ENCODE peak calls at places on chromosomes 16 and 17, in nine cellular contexts. K is cardiac muscle cell, M is mucosa of descending colon, R is astrocyte of the cerebellum, P is fibroblast of mammary gland, O is heart left ventricle, T is sigmoid colon, E is ascending aorta, V is Peyer's patch. C is an unnamed sample.

GRCh38 chr17:40735016-40735415 is 20.1 kb downstream of the KRT25 start:
- DNase-seq in K (no peak), M (no peak), R (no peak), P (no peak), O (no peak), T (no peak), E (no peak), V (no peak), C (no peak)

GRCh38 chr16:4833584-4833983 is 13.5 kb downstream of the GLYR1 start:
- DNase-seq in K (no peak), M (no peak), R (no peak), P (no peak), O (no peak), T (no peak), E (no peak), V (no peak), C (no peak)

GRCh38 chr16:80117731-80118130 is 423.1 kb upstream of the DYNLRB2 start:
- DNase-seq in K (peak; percentile 4), M (no peak), R (no peak), P (peak; percentile 6), O (no peak), T (no peak), E (no peak), V (no peak), C (no peak)

GRCh38 chr16:85441189-85441889 is 171.8 kb upstream of the GSE1 start:
- DNase-seq in K (no peak), M (no peak), R (no peak), P (no peak), O (no peak), T (no peak), E (no peak), V (no peak), C (peak; percentile 36)

GRCh38 chr17:32265192-32265895 is at the start of gene RHBDL3:
- DNase-seq in K (no peak), M (peak; percentile 49), R (no peak), P (no peak), O (peak; percentile 50), T (no peak), E (no peak), V (no peak), C (no peak)

GRCh38 chr16:22386976-22387375 is 12.6 kb upstream of the CDR2 start:
- DNase-seq in K (peak; percentile 95), M (no peak), R (peak; percentile 89), P (peak; percentile 92), O (no peak), T (no peak), E (no peak), V (no peak), C (no peak)

GRCh38 chr17:73643012-73643845 is 1.0 kb downstream of the SDK2 start:
- DNase-seq in K (peak; percentile 6), M (peak; percentile 69), R (no peak), P (no peak), O (peak; percentile 41), T (no peak), E (no peak), V (peak; percentile 48), C (no peak)

GRCh38 chr16:76976101-76976500 is 214.9 kb upstream of the MON1B start:
- DNase-seq in K (no peak), M (no peak), R (no peak), P (no peak), O (no peak), T (no peak), E (no peak), V (no peak), C (peak; percentile 59)

GRCh38 chr17:48441231-48441711 is 11.3 kb upstream of the SKAP1 start:
- DNase-seq in K (peak; percentile 17), M (no peak), R (no peak), P (no peak), O (no peak), T (no peak), E (no peak), V (no peak), C (peak; percentile 88)

GRCh38 chr17:17043668-17044226 is 1.5 kb downstream of the MPRIP start:
- DNase-seq in K (no peak), M (no peak), R (no peak), P (peak; percentile 38), O (no peak), T (no peak), E (no peak), V (no peak), C (peak; percentile 29)

GRCh38 chr17:1108560-1108809 is 71.3 kb downstream of the ABR start:
- DNase-seq in K (no peak), M (peak; percentile 70), R (no peak), P (no peak), O (no peak), T (no peak), E (no peak), V (no peak), C (no peak)

GRCh38 chr16:68417711-68418301 is 30.5 kb downstream of the SMPD3 start:
- DNase-seq in K (no peak), M (peak; percentile 86), R (no peak), P (no peak), O (peak; percentile 44), T (no peak), E (no peak), V (peak; percentile 83), C (peak; percentile 87)

GRCh38 chr16:1642753-1643152 is 30.6 kb downstream of the CRAMP1 start:
- DNase-seq in K (no peak), M (no peak), R (no peak), P (no peak), O (no peak), T (no peak), E (no peak), V (no peak), C (no peak)

GRCh38 chr17:5541610-5542202 is 42.6 kb downstream of the NLRP1 start:
- DNase-seq in K (no peak), M (no peak), R (no peak), P (no peak), O (no peak), T (no peak), E (no peak), V (no peak), C (no peak)

GRCh38 chr17:28033972-28034714 is 8.3 kb upstream of the NLK start:
- DNase-seq in K (peak; percentile 91), M (no peak), R (peak; percentile 49), P (peak; percentile 88), O (no peak), T (no peak), E (no peak), V (no peak), C (no peak)

GRCh38 chr16:19805459-19806160 is 79.0 kb downstream of the GPRC5B start:
- DNase-seq in K (no peak), M (no peak), R (no peak), P (no peak), O (no peak), T (no peak), E (no peak), V (no peak), C (no peak)

GRCh38 chr17:42618442-42619150 is 9.1 kb downstream of the TUBG1 start:
- DNase-seq in K (no peak), M (peak; percentile 54), R (peak; percentile 13), P (peak; percentile 12), O (peak; percentile 64), T (no peak), E (no peak), V (peak; percentile 37), C (peak; percentile 97)
- TF ChIP-seq CTCF in K (peak; percentile 7), M (peak; percentile 13), R (no peak), P (no peak), O (peak; percentile 32), T (peak; percentile 9), E (no peak), V (peak; percentile 5), C (peak; percentile 24)

DNA sequence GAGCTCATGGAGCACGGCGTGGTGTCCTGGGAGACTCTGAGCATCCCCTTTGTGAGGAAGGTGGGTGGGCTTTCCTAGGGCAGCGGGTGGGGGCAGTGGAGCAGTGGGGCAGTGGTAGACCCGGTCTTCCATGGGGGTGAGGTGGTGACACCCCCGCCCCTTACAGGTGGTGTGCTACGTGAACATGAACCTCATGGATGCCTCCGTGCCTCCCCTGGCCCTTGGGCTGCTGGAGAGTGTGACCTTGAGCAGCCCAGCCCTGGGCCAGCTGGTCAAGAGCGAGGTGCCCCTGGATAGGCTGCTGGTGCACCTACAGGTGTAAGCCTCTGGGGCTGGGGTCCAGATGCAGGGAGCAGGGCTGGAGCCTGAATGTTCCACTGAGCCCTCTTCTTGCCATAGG is 1.6 kb downstream of the ELMO3 start:
- DNase-seq in K (no peak), M (no peak), R (no peak), P (no peak), O (no peak), T (no peak), E (no peak), V (no peak), C (no peak)
- H3K4me3 ChIP-seq in K (no peak overlapping the region), M (no peak overlapping the region), R (no peak overlapping the region), P (no peak overlapping the region), O (no peak overlapping the region), T (no peak overlapping the region), E (no peak overlapping the region), V (peak overlapping the region; percentile 68), C (no peak overlapping the region)

DNA sequence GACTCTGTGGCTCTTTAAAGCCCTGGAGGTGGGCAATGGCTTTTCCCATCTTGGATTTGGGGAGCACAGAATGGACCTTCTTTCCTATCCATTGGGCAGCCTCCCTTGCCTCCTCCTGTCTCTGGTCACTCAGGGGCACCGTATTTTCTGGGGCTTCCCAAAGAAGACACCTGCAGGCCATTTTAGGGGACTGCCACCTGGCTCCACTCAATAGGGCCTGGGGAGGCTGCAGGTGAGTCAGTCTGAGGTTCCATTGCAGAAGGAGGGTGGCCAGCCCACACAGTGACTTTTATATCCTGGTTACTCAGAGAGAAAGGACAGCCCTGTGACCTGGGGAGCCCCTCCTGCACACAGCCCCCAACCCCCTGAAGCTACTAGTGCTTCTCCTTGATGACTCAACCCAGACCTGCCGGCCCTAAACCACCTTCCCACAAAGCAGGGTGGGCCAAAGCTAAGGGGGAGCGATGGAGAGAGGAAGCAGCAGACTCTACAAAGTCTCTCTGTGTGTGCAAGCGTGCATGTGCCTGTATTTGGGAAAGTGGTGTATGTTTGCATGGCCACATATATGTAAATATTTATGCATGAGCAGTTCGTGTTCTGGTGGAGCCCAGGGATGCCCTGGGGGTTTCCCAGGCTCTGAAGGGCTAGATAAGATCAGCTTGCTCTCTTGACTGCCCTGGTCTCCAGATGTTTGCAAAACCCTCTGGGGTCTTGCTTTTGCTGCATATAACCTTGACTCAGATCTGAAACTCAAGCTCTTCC is 5.0 kb downstream of the CX3CL1 start:
- DNase-seq in K (peak; percentile 6), M (no peak), R (no peak), P (no peak), O (no peak), T (no peak), E (no peak), V (no peak), C (peak; percentile 93)
- TF ChIP-seq CTCF in K (no peak), M (no peak), R (no peak), P (no peak), O (no peak), T (no peak), E (no peak), V (no peak), C (peak; percentile 12)

DNA sequence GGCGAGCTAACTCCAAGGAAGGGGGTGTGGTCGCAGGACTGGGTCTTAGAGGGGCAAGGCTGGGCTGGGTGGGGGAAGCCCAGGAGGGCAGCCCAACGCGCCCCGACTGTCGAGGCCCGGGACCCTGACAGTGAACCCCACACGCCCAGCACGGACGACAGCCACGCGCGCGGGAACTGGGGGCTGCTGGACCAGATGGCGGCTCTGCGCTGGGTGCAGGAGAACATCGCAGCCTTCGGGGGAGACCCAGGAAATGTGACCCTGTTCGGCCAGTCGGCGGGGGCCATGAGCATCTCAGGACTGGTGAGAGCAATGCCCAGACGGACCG is 12.7 kb downstream of the CES4A start:
- DNase-seq in K (no peak), M (no peak), R (no peak), P (no peak), O (no peak), T (no peak), E (no peak), V (no peak), C (no peak)
- H3K4me3 ChIP-seq in K (peak overlapping the region; percentile 49), M (no peak overlapping the region), R (peak overlapping the region; percentile 47), P (peak overlapping the region; percentile 15), O (peak overlapping the region; percentile 33), T (peak overlapping the region; percentile 61), E (peak overlapping the region; percentile 65), V (peak overlapping the region; percentile 64), C (peak overlapping the region; percentile 20)

C was measured in GM12865.